ENCODE peak calls at places on chromosomes 11 and 22, in six cellular contexts. I is DND-41, S is uterus, O is Peyer's patch, Z is H1, W is cardiac muscle cell. U is an unnamed sample. For H3K4me1 and H3K27me3, the result is how much of the 10 kb centered on the place peaks cover.

GRCh38 chr11:118174006-118174567 is 2.4 kb downstream of the SCN2B start:
- DNase-seq in I (no peak), O (no peak), Z (no peak), W (no peak), S (no peak), U (no peak)

GRCh38 chr11:975824-976223 is 50.2 kb downstream of the AP2A2 start:
- DNase-seq in O (no peak), I (no peak), W (peak), S (no peak), Z (peak), U (no peak)

GRCh38 chr11:27116684-27117083 is 76.1 kb downstream of the BBOX1 start:
- DNase-seq in W (peak), O (no peak), S (no peak), Z (no peak), I (no peak), U (no peak)

GRCh38 chr11:65851811-65852507 is 6.0 kb downstream of the CFL1 start:
- DNase-seq in I (peak), Z (no peak), S (no peak), W (no peak), O (no peak), U (no peak)

GRCh38 chr11:111870887-111871692 is at the start of gene ALG9:
- DNase-seq in O (peak), S (peak), I (peak), Z (peak), W (peak), U (peak)

GRCh38 chr22:21445437-21446127 is 21.6 kb upstream of the TMEM191C start:
- DNase-seq in S (no peak), I (no peak), O (no peak), W (no peak), Z (no peak), U (peak)

GRCh38 chr11:62236187-62236586 is 5.9 kb upstream of the SCGB1D2 start:
- DNase-seq in Z (no peak), I (no peak), O (no peak), S (no peak), W (no peak), U (no peak)

GRCh38 chr11:3831378-3832239 is 9.2 kb downstream of the RHOG start:
- DNase-seq in O (no peak), W (no peak), Z (no peak), I (no peak), S (no peak), U (peak)

GRCh38 chr11:106281455-106282173 is 204.2 kb downstream of the AASDHPPT start:
- DNase-seq in Z (no peak), S (no peak), I (no peak), O (no peak), W (peak), U (no peak)

GRCh38 chr11:57842873-57843272 is 81.3 kb downstream of the CTNND1 start:
- DNase-seq in O (no peak), I (no peak), Z (no peak), W (no peak), S (no peak), U (no peak)

GRCh38 chr22:39384750-39385480 is 14.7 kb upstream of the TAB1 start:
- DNase-seq in Z (peak), O (no peak), W (peak), I (no peak), S (no peak), U (no peak)

GRCh38 chr11:5336331-5336730 is 7.0 kb downstream of the OR51B5 start:
- DNase-seq in I (no peak), O (no peak), W (peak), Z (no peak), S (no peak), U (no peak)

GRCh38 chr11:108568183-108568858 is 25.2 kb downstream of the EXPH5 start:
- DNase-seq in I (no peak), S (peak), O (no peak), W (no peak), Z (peak), U (no peak)

GRCh38 chr11:134530826-134531225 is 118.8 kb upstream of the B3GAT1 start:
- DNase-seq in S (no peak), Z (peak), I (no peak), O (no peak), W (no peak), U (peak)

GRCh38 chr22:24329453-24329852 is 58.8 kb downstream of the SPECC1L start:
- DNase-seq in I (peak), W (no peak), Z (no peak), O (no peak), S (no peak), U (no peak)

GRCh38 chr11:82356316-82356715 is 377.3 kb downstream of the FAM181B start:
- DNase-seq in I (no peak), S (no peak), Z (no peak), O (no peak), W (no peak), U (no peak)

GRCh38 chr11:346529-346928 is 22.8 kb upstream of the B4GALNT4 start:
- DNase-seq in Z (no peak), I (no peak), W (no peak), S (no peak), O (no peak), U (no peak)

GRCh38 chr11:78037825-78038620 is 14.9 kb upstream of the KCTD14 start:
- DNase-seq in O (no peak), S (no peak), W (no peak), Z (no peak), I (no peak), U (no peak)
- H3K27ac ChIP-seq in O (peak), S (no peak), W (no peak), Z (no peak), I (no peak), U (no peak)

DNA sequence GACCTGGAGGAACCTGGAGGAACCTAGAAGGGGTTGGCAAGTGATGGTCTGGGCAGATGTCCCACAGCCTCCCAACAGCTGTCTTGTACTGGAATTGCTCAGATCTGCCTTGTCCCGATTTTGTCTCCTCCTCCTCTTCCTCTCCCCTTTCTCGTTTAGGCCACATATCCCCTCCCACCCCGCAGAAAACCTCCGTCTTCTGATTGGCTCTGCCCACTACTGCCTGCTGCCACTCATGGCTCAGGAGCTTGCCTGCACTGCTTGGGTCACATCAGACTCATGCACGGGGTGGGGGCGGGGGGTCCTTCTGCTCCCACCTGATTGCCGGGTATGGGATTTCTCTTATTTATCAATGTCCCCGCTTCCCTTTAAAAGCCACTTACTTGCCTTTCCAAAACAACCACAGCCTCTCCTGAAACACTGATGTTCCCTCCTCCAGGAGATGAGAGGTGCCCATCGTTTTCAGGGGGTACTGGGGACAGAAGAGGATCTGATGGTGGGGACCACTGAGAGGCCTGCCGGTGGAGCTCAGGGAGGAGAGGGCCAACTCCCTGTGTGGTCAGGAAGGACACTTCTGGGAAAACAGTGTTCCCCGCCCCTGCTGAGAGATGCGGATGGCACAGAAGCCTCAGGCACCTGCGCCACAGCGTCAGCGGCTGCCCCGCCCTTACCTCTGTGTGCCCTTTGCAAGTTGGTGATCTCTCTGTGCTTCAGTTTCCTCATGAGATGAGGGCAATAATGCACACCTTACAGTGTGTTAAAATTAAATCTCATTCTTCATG is 14.7 kb downstream of the TOM1 start:
- DNase-seq in W (no peak), S (peak), O (no peak), Z (no peak), I (no peak), U (no peak)
- H3K4me1 ChIP-seq in W (under half), S (under half), O (half or more), Z (under half), I (under half), U (under half)

DNA sequence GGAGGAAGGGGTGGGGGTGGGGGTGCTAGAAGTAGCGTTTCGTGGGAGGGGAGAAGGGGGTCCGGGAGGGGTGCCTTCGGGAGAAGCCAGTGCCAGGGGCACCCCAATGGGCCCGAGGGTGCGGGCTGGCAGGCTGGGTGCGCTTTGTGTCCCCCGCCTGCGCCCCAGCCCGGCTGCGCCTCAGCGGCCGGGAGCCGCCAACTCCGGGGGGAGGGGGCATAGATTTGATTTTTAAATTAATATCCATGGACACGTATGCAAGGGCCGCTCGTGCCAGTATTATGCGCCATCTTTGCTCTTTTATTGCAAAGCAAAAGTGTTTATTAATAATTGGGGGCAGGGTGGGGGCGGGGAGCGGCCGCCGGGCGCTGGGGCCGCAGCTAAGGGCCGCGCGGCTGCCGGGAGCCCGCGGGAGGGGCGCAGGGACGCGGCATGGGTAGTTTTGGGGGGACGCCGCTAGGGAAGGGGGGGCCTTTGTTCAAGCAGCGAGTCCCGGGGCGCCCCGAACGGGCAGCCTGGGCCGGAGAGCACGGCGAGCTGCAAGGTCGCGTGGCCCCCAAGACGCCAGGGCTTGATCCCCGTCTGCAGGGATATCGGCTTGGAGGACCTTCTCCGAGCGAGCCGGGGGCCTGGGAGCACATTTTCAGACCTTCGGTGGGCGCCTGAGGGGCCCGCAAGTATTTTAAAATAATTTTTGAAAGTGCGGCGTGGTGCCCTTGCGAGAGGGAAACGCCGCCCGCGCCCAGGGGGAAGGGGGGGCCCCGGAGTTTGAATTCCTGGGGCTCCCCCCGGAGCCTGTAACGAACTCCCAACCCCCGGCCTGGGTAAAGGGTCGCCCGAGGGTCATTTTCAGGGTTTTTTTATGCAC is 959 bp downstream of the CCND1 start:
- DNase-seq in I (no peak), S (no peak), W (peak), O (no peak), Z (no peak), U (no peak)
- H3K27me3 ChIP-seq in I (under half), S (under half), W (half or more), O (under half), Z (under half), U (under half)

GRCh38 chr22:28052818-28053217 is 133.8 kb upstream of the PITPNB start:
- DNase-seq in I (no peak), O (no peak), Z (no peak), W (no peak), S (no peak), U (no peak)
- H3K27ac ChIP-seq in I (peak), O (no peak), Z (no peak), W (no peak), S (no peak), U (no peak)